ENCODE peak calls at places on chromosomes 6 and 20, in four cellular contexts. One of them, this sample, is unnamed.

GRCh38 chr20:50654899-50655298 is 36.4 kb downstream of the RIPOR3 start:
- DNase-seq in keratinocyte: no peak
- DNase-seq in IMR-90: no peak
- DNase-seq in K562: no peak
- DNase-seq in this sample: no peak

GRCh38 chr6:31383149-31383548 is 20.2 kb upstream of the MICA start:
- DNase-seq in keratinocyte: no peak
- DNase-seq in K562: no peak
- DNase-seq in IMR-90: no peak
- DNase-seq in this sample: no peak

GRCh38 chr6:24060982-24061754 is 64.8 kb upstream of the NRSN1 start:
- DNase-seq in IMR-90: no peak
- DNase-seq in keratinocyte: no peak
- DNase-seq in K562: no peak
- DNase-seq in this sample: no peak

GRCh38 chr6:30568245-30568644 is 3.0 kb upstream of the ABCF1 start:
- DNase-seq in K562: peak; percentile 37
- DNase-seq in keratinocyte: no peak
- DNase-seq in IMR-90: no peak
- DNase-seq in this sample: no peak

GRCh38 chr6:41042167-41042566 is at the start of gene TSPO2:
- DNase-seq in keratinocyte: no peak
- DNase-seq in K562: no peak
- DNase-seq in IMR-90: no peak
- DNase-seq in this sample: no peak

GRCh38 chr6:129356129-129356528 is 353.8 kb downstream of the ARHGAP18 start:
- DNase-seq in IMR-90: no peak
- DNase-seq in keratinocyte: no peak
- DNase-seq in K562: no peak
- DNase-seq in this sample: no peak

GRCh38 chr6:27059621-27060425 is 187.7 kb upstream of the PRSS16 start:
- DNase-seq in K562: peak; percentile 16
- DNase-seq in IMR-90: peak; percentile 20
- DNase-seq in keratinocyte: no peak
- DNase-seq in this sample: no peak

GRCh38 chr20:57435498-57436222 is 44.5 kb downstream of the RBM38 start:
- DNase-seq in K562: peak; percentile 73
- DNase-seq in keratinocyte: peak; percentile 81
- DNase-seq in IMR-90: no peak
- DNase-seq in this sample: no peak

GRCh38 chr6:118875672-118876071 is 18.3 kb upstream of the ASF1A start:
- DNase-seq in keratinocyte: no peak
- DNase-seq in IMR-90: no peak
- DNase-seq in K562: no peak
- DNase-seq in this sample: no peak

GRCh38 chr6:73790572-73790971 is 94.6 kb downstream of the CD109 start:
- DNase-seq in keratinocyte: no peak
- DNase-seq in IMR-90: no peak
- DNase-seq in K562: no peak
- DNase-seq in this sample: no peak

GRCh38 chr6:12415980-12416598 is 125.9 kb downstream of the EDN1 start:
- DNase-seq in IMR-90: no peak
- DNase-seq in K562: no peak
- DNase-seq in keratinocyte: no peak
- DNase-seq in this sample: no peak

GRCh38 chr20:19277381-19277780 is 64.9 kb downstream of the SLC24A3 start:
- DNase-seq in K562: no peak
- DNase-seq in IMR-90: no peak
- DNase-seq in keratinocyte: no peak
- DNase-seq in this sample: no peak

GRCh38 chr6:12324096-12324495 is 33.9 kb downstream of the EDN1 start:
- DNase-seq in IMR-90: peak; percentile 52
- DNase-seq in K562: no peak
- DNase-seq in keratinocyte: peak; percentile 98
- DNase-seq in this sample: peak; percentile 80

GRCh38 chr6:45590225-45590624 is 212.5 kb upstream of the SUPT3H start:
- DNase-seq in K562: no peak
- DNase-seq in IMR-90: peak; percentile 92
- DNase-seq in keratinocyte: peak; percentile 80
- DNase-seq in this sample: peak; percentile 44

GRCh38 chr20:38044685-38045084 is 11.1 kb downstream of the RPRD1B start:
- DNase-seq in K562: no peak
- DNase-seq in IMR-90: no peak
- DNase-seq in keratinocyte: no peak
- DNase-seq in this sample: no peak

GRCh38 chr6:53086302-53086701 is 21.1 kb downstream of the FBXO9 start:
- DNase-seq in keratinocyte: no peak
- DNase-seq in IMR-90: no peak
- DNase-seq in K562: no peak
- DNase-seq in this sample: no peak

GRCh38 chr6:11869656-11870340 is 91.2 kb upstream of the ADTRP start:
- DNase-seq in keratinocyte: no peak
- DNase-seq in K562: no peak
- DNase-seq in IMR-90: peak; percentile 84
- DNase-seq in this sample: peak; percentile 68

GRCh38 chr20:14634666-14635065 is 297.3 kb upstream of the FLRT3 start:
- DNase-seq in keratinocyte: peak; percentile 40
- DNase-seq in K562: no peak
- DNase-seq in IMR-90: no peak
- DNase-seq in this sample: no peak

GRCh38 chr6:16109659-16110300 is 19.1 kb upstream of the MYLIP start:
- DNase-seq in K562: peak; percentile 17
- DNase-seq in keratinocyte: no peak
- DNase-seq in IMR-90: no peak
- DNase-seq in this sample: no peak

GRCh38 chr20:54980321-54980960 is 505.0 kb downstream of the DOK5 start:
- DNase-seq in K562: peak; percentile 5
- DNase-seq in IMR-90: no peak
- DNase-seq in keratinocyte: no peak
- DNase-seq in this sample: no peak

GRCh38 chr6:47414517-47415167 is 62.9 kb upstream of the CD2AP start:
- DNase-seq in keratinocyte: no peak
- DNase-seq in K562: peak; percentile 53
- DNase-seq in IMR-90: peak; percentile 48
- DNase-seq in this sample: peak; percentile 75

GRCh38 chr6:1624848-1625341 is 15.2 kb downstream of the FOXC1 start:
- DNase-seq in IMR-90: peak; percentile 62
- DNase-seq in keratinocyte: no peak
- DNase-seq in K562: no peak
- DNase-seq in this sample: peak; percentile 73

GRCh38 chr20:22836877-22837276 is 198.2 kb upstream of the SSTR4 start:
- DNase-seq in IMR-90: no peak
- DNase-seq in keratinocyte: no peak
- DNase-seq in K562: peak; percentile 74
- DNase-seq in this sample: no peak

GRCh38 chr20:17023811-17024210 is 203.0 kb upstream of the PCSK2 start:
- DNase-seq in IMR-90: peak; percentile 28
- DNase-seq in K562: no peak
- DNase-seq in keratinocyte: no peak
- DNase-seq in this sample: no peak

GRCh38 chr6:159416891-159417540 is 247.8 kb downstream of the FNDC1 start:
- DNase-seq in keratinocyte: no peak
- DNase-seq in K562: no peak
- DNase-seq in IMR-90: no peak
- DNase-seq in this sample: no peak

GRCh38 chr20:51799586-51799985 is 2.7 kb downstream of the SALL4 start:
- DNase-seq in keratinocyte: no peak
- DNase-seq in IMR-90: no peak
- DNase-seq in K562: no peak
- DNase-seq in this sample: no peak

GRCh38 chr6:28885149-28885738 is 38.5 kb downstream of the TRIM27 start:
- DNase-seq in K562: no peak
- DNase-seq in IMR-90: no peak
- DNase-seq in keratinocyte: no peak
- DNase-seq in this sample: no peak

GRCh38 chr20:20207291-20207690 is 155.0 kb downstream of the CFAP61 start:
- DNase-seq in K562: no peak
- DNase-seq in keratinocyte: no peak
- DNase-seq in IMR-90: no peak
- DNase-seq in this sample: no peak

GRCh38 chr6:150857062-150857905 is 8.2 kb upstream of the MTHFD1L start:
- DNase-seq in K562: no peak
- DNase-seq in keratinocyte: peak; percentile 96
- DNase-seq in IMR-90: peak; percentile 100
- DNase-seq in this sample: peak; percentile 99

GRCh38 chr6:41449399-41450245 is 96.6 kb upstream of the FOXP4 start:
- DNase-seq in IMR-90: no peak
- DNase-seq in K562: peak; percentile 53
- DNase-seq in keratinocyte: no peak
- DNase-seq in this sample: no peak

GRCh38 chr6:39426057-39426592 is 103.6 kb upstream of the KCNK16 start:
- DNase-seq in K562: no peak
- DNase-seq in IMR-90: peak; percentile 33
- DNase-seq in keratinocyte: peak; percentile 59
- DNase-seq in this sample: peak; percentile 95

GRCh38 chr6:76942203-76942971 is 520.9 kb downstream of the HTR1B start:
- DNase-seq in K562: no peak
- DNase-seq in keratinocyte: no peak
- DNase-seq in IMR-90: no peak
- DNase-seq in this sample: no peak

GRCh38 chr6:42727084-42727601 is 4.7 kb upstream of the PRPH2 start:
- DNase-seq in IMR-90: peak; percentile 21
- DNase-seq in keratinocyte: no peak
- DNase-seq in K562: no peak
- DNase-seq in this sample: peak; percentile 41

GRCh38 chr6:14804001-14804401 is 441.9 kb upstream of the JARID2 start:
- DNase-seq in K562: no peak
- DNase-seq in IMR-90: no peak
- DNase-seq in keratinocyte: no peak
- DNase-seq in this sample: no peak

GRCh38 chr6:146833157-146833556 is 234.4 kb downstream of the ADGB start:
- DNase-seq in IMR-90: no peak
- DNase-seq in K562: no peak
- DNase-seq in keratinocyte: no peak
- DNase-seq in this sample: no peak

GRCh38 chr6:139597087-139597763 is 222.8 kb upstream of the CITED2 start:
- DNase-seq in K562: no peak
- DNase-seq in IMR-90: no peak
- DNase-seq in keratinocyte: no peak
- DNase-seq in this sample: no peak

GRCh38 chr6:28000351-28001045 is 43.5 kb downstream of the OR2B6 start:
- DNase-seq in keratinocyte: no peak
- DNase-seq in K562: peak; percentile 63
- DNase-seq in IMR-90: no peak
- DNase-seq in this sample: no peak

DNA sequence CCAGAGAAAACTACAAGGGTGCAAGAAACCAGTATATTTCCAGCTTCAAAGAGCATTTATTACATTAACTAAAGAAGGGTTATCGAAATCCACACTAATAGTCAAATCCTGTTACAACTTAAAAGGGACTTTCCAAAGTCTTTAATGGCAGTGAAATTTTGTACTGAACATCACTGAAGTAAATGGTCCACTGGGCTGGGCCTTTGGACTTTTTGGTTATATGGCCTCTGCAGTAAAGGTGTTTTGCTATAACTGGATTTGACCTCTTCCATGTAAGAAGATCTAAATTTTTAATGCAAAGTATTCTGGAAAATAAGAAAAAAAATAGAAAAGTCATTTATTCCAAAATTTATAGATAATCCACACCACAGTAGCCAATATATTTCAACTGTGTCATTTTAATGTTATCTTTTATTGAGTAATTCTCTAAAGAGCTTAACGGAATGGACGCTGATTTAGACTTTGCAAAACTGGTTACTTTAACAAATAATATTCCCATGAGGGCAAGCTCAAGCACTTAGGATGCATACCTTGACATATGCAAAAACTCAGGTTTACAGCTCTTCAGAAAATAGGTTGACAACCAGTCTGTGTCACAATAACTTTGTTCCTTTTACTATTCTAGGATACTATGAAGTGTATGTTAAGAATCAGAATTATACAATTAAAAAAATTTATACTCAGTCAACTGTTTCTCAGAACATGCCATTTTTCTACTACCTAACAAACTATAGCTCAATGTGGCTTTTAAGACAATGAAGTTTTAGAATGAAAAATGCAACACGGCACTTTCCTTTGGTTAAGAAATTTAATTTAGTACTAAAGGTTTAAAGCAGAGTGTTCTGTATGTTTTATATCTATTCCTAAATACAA is 7.0 kb downstream of the RBM39 start:
- DNase-seq in K562: no peak
- DNase-seq in keratinocyte: no peak
- DNase-seq in IMR-90: no peak
- DNase-seq in this sample: no peak
- H3K9me1 ChIP-seq in K562: no peaks in the 10 kb centered on the region
- H3K9me1 ChIP-seq in keratinocyte: peaks cover 8% of the 10 kb centered on the region
- H3K9me1 ChIP-seq in IMR-90: peaks cover 3% of the 10 kb centered on the region
- H3K9me1 ChIP-seq in this sample: no peaks in the 10 kb centered on the region

GRCh38 chr6:154996841-154997311 is 1.8 kb downstream of the TIAM2 start:
- DNase-seq in keratinocyte: no peak
- DNase-seq in K562: no peak
- DNase-seq in IMR-90: no peak
- DNase-seq in this sample: no peak
- H3K4me2 ChIP-seq in keratinocyte: no peak overlapping the region
- H3K4me2 ChIP-seq in K562: no peak overlapping the region
- H3K4me2 ChIP-seq in IMR-90: no peak overlapping the region
- H3K4me2 ChIP-seq in this sample: no peak overlapping the region

GRCh38 chr6:81308577-81309279 is 443.8 kb downstream of the TENT5A start:
- DNase-seq in keratinocyte: no peak
- DNase-seq in K562: no peak
- DNase-seq in IMR-90: no peak
- DNase-seq in this sample: no peak
- H3K9me1 ChIP-seq in keratinocyte: no peaks in the 10 kb centered on the region
- H3K9me1 ChIP-seq in K562: no peaks in the 10 kb centered on the region
- H3K9me1 ChIP-seq in IMR-90: no peaks in the 10 kb centered on the region
- H3K9me1 ChIP-seq in this sample: no peaks in the 10 kb centered on the region

GRCh38 chr6:163670283-163670682 is 255.8 kb downstream of the QKI start:
- DNase-seq in K562: no peak
- DNase-seq in keratinocyte: no peak
- DNase-seq in IMR-90: no peak
- DNase-seq in this sample: no peak

GRCh38 chr6:163671791-163672190 is 257.3 kb downstream of the QKI start:
- DNase-seq in IMR-90: no peak
- DNase-seq in K562: no peak
- DNase-seq in keratinocyte: no peak
- DNase-seq in this sample: no peak

GRCh38 chr6:163672710-163673109 is 258.2 kb downstream of the QKI start:
- DNase-seq in IMR-90: no peak
- DNase-seq in keratinocyte: no peak
- DNase-seq in K562: peak; percentile 35
- DNase-seq in this sample: no peak

GRCh38 chr6:163668061-163668426 is 253.5 kb downstream of the QKI start:
- DNase-seq in IMR-90: no peak
- DNase-seq in K562: no peak
- DNase-seq in keratinocyte: no peak
- DNase-seq in this sample: no peak

DNA sequence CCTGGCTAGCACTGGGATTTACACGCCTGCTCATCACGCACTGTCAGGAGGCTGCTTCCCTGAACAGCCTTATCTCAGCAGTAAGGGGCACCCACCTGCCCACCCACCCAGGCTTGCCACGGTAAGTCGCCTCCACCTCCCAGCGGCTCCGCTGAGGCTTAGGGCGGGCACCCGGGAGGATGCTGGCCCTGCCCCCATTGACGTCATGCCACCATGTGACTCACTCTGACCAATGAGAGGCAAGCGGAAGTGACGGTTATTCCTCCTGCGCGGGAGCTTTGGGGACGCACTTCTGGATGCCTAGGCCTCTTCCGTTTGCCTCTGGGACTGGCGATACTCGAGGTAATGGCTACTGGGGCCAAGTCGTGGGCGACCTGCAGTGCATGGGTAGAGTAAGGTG is 256.8 kb downstream of the QKI start:
- DNase-seq in IMR-90: no peak
- DNase-seq in K562: no peak
- DNase-seq in keratinocyte: no peak
- DNase-seq in this sample: no peak
- H3K4me2 ChIP-seq in IMR-90: no peak overlapping the region
- H3K4me2 ChIP-seq in K562: peak overlapping the region; percentile 4
- H3K4me2 ChIP-seq in keratinocyte: no peak overlapping the region
- H3K4me2 ChIP-seq in this sample: no peak overlapping the region